ENCODE peak calls at places on chromosomes 5 and 9, in seven cellular contexts. Z is breast epithelium, L is stomach, N is HCT116, P is endothelial cell of umbilical vein, T is progenitor cell of endocrine pancreas, R is cardiac muscle cell. A is an unnamed sample.
A peak's percentile ranks its signal among the peaks of the same experiment; 100 is the strongest.

GRCh38 chr5:32057157-32058096 is 116.7 kb downstream of the GOLPH3 start:
- DNase-seq in Z (no peak), R (peak; percentile 39), T (no peak), P (no peak), L (no peak), N (peak; percentile 15), A (no peak)

GRCh38 chr5:8363133-8363532 is 494.2 kb downstream of the MTRR start:
- DNase-seq in N (no peak), L (no peak), Z (no peak), P (no peak), T (no peak), R (peak; percentile 21), A (no peak)

GRCh38 chr5:127254729-127255284 is 35.8 kb upstream of the MEGF10 start:
- DNase-seq in P (peak; percentile 13), T (no peak), Z (no peak), R (no peak), L (no peak), N (peak; percentile 22), A (no peak)

GRCh38 chr5:69416180-69416579 is 1.3 kb downstream of the MARVELD2 start:
- DNase-seq in R (no peak), L (no peak), P (no peak), N (no peak), Z (no peak), T (no peak), A (no peak)

GRCh38 chr9:99092643-99093491 is 12.0 kb upstream of the TGFBR1 start:
- DNase-seq in N (no peak), T (no peak), P (no peak), L (no peak), Z (no peak), R (no peak), A (no peak)

GRCh38 chr9:123300554-123300953 is 32.2 kb upstream of the STRBP start:
- DNase-seq in T (no peak), N (no peak), P (no peak), R (no peak), L (no peak), Z (no peak), A (no peak)

GRCh38 chr5:95667219-95667618 is 15.6 kb downstream of the SPATA9 start:
- DNase-seq in N (no peak), Z (no peak), L (no peak), T (no peak), R (no peak), P (no peak), A (no peak)

GRCh38 chr5:126488362-126489065 is 65.3 kb downstream of the GRAMD2B start:
- DNase-seq in P (no peak), L (no peak), Z (no peak), T (no peak), R (no peak), N (no peak), A (no peak)

GRCh38 chr9:6408320-6408719 is 4.7 kb upstream of the UHRF2 start:
- DNase-seq in P (no peak), T (no peak), Z (no peak), R (no peak), L (no peak), N (no peak), A (no peak)

GRCh38 chr5:141780952-141781730 is 97.1 kb downstream of the PCDH1 start:
- DNase-seq in P (no peak), T (no peak), L (no peak), N (no peak), Z (no peak), R (no peak), A (no peak)
- TF ChIP-seq CTCF in P (no peak), T (no peak), L (no peak), N (no peak), Z (no peak), R (no peak), A (no peak)

GRCh38 chr5:172118891-172119290 is 69.1 kb downstream of the STK10 start:
- DNase-seq in T (no peak), R (no peak), N (no peak), L (no peak), Z (no peak), P (no peak), A (no peak)

GRCh38 chr5:172119921-172120688 is 67.9 kb downstream of the STK10 start:
- DNase-seq in N (no peak), R (no peak), P (no peak), T (no peak), L (no peak), Z (no peak), A (no peak)

GRCh38 chr5:172117977-172118701 is 69.9 kb downstream of the STK10 start:
- DNase-seq in R (no peak), T (no peak), N (no peak), Z (no peak), L (no peak), P (no peak), A (no peak)

GRCh38 chr5:172127581-172127980 is 60.4 kb downstream of the STK10 start:
- DNase-seq in R (no peak), T (no peak), P (no peak), N (no peak), Z (no peak), L (no peak), A (no peak)

GRCh38 chr5:172123269-172123692 is 64.7 kb downstream of the STK10 start:
- DNase-seq in Z (no peak), N (no peak), R (peak; percentile 86), P (no peak), T (no peak), L (peak; percentile 56), A (no peak)
- TF ChIP-seq CTCF in Z (no peak), N (peak; percentile 16), R (peak; percentile 64), P (no peak), T (no peak), L (no peak), A (no peak)

GRCh38 chr9:104027295-104027694 is 66.8 kb upstream of the SMC2 start:
- DNase-seq in L (no peak), T (no peak), R (no peak), P (no peak), N (no peak), Z (no peak), A (no peak)

GRCh38 chr9:104028827-104029226 is 65.3 kb upstream of the SMC2 start:
- DNase-seq in T (no peak), N (no peak), Z (no peak), R (no peak), L (no peak), P (no peak), A (no peak)

GRCh38 chr9:104025109-104025508 is 69.0 kb upstream of the SMC2 start:
- DNase-seq in T (no peak), R (peak; percentile 1), P (no peak), L (no peak), Z (no peak), N (no peak), A (no peak)

GRCh38 chr9:104025945-104026344 is 68.2 kb upstream of the SMC2 start:
- DNase-seq in P (no peak), L (no peak), N (no peak), T (no peak), R (peak; percentile 11), Z (no peak), A (no peak)
- TF ChIP-seq CTCF in P (no peak), L (no peak), N (no peak), T (no peak), R (no peak), Z (no peak), A (no peak)

DNA sequence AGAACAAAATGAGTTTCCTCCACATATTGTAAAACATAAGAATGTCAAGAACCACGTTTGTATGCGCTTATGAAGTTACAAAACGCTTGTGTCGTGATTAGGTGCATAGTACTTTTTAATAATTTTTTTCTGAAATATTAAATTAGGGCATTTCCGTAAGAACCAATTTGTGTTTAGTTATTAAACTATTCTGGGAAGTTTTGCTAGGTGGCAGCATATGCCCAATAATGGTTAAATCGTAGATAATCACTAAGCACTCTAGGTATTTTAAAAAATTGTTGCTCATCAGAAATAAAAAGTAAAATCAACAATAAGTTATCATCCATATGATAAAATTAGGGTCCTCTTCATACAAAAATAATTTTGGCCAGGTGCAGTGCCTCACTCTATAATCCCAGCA is 5.4 kb downstream of the SRFBP1 start:
- DNase-seq in N (no peak), P (peak; percentile 73), R (peak; percentile 66), T (no peak), Z (no peak), L (no peak), A (no peak)
- TF ChIP-seq CTCF in N (peak; percentile 41), P (peak; percentile 7), R (peak; percentile 44), T (peak; percentile 38), Z (no peak), L (peak; percentile 22), A (no peak)

DNA sequence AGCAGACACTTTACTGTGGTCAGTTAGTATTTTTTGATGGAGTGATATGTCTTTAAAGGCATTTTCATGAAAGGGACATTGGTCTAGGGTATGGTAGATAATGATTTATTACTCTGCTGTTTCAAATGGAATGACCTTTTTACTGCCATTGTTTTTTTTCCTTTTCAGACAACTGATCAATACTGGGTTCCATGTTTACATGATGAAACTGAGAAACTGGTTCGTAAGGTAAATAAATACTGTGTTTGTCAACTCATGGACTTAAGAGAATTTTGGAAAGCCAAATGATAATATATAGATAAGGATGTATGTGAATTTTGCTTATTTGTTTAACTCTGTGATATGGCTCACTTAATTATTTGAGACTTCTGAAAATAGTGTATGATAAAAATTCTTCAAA is 35.5 kb downstream of the VPS13A start:
- DNase-seq in Z (no peak), P (no peak), N (no peak), T (no peak), R (no peak), L (no peak), A (no peak)
- TF ChIP-seq CTCF in Z (no peak), P (no peak), N (no peak), T (no peak), R (no peak), L (no peak), A (no peak)

GRCh38 chr5:92885950-92886349 is 695.1 kb downstream of the NR2F1-AS1 start:
- DNase-seq in Z (no peak), T (no peak), P (no peak), L (no peak), N (no peak), R (no peak), A (no peak)
- TF ChIP-seq CTCF in Z (no peak), T (peak; percentile 52), P (no peak), L (no peak), N (peak; percentile 30), R (no peak), A (no peak)

DNA sequence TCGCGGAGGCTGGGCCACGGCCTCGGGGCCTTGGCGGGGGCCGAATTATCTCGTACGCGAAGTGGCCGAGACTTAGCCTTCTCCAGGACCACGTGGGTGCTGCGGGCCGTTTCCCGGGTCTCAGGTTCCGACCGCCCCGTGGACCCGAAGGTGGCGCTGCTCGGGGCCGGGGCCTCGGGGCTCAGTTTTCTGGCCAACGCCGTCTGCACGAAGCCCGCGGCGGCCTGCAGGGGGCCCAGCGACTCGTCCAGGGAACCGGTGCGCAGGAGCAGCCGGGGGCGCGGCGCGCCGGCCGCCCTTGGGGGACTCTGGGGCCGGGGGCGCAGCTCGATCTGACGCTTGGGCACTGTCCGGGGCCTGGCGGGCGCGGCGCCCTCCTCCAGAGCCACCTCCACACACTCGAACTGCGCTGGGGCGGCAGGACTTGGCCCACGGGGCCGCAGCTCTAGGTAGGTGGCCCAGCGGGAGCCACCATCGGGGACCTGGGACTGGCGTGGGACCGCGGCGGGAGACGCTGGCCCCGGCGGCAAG is 716 bp downstream of the PROB1 start:
- DNase-seq in P (peak; percentile 34), R (peak; percentile 66), N (no peak), T (peak; percentile 68), L (no peak), Z (no peak), A (peak; percentile 69)
- TF ChIP-seq CTCF in P (peak; percentile 43), R (peak; percentile 62), N (no peak), T (peak; percentile 72), L (peak; percentile 51), Z (no peak), A (peak; percentile 57)

A was measured in mesothelial cell of epicardium.